ENCODE peak calls at places on chromosomes 4 and X, in five cellular contexts. X is stimulated activated CD4-positive, alpha-beta T cell treated with anti-CD3 and anti-CD28 coated beads, Interleukin-2, amount 100 ng/mL, for 48 hours; C is nephron progenitor cell; T is breast epithelium; R is GM12891. G is an unnamed sample.

GRCh38 chrX:155718964-155719586 is 106.3 kb upstream of the TMLHE start:
- DNase-seq in X (no peak), T (no peak), C (no peak), R (no peak), G (no peak)

GRCh38 chr4:136036744-136037143 is 1495.5 kb downstream of the PCDH18 start:
- DNase-seq in T (no peak), X (no peak), C (no peak), R (no peak), G (no peak)

GRCh38 chr4:24063771-24064170 is 173.9 kb upstream of the PPARGC1A start:
- DNase-seq in R (no peak), T (no peak), C (no peak), X (no peak), G (no peak)

GRCh38 chr4:6834867-6835266 is 52.3 kb downstream of the KIAA0232 start:
- DNase-seq in C (no peak), T (no peak), R (no peak), X (no peak), G (no peak)

GRCh38 chrX:67610282-67610681 is 66.5 kb downstream of the AR start:
- DNase-seq in R (no peak), C (no peak), X (no peak), T (no peak), G (no peak)

GRCh38 chrX:55490974-55491373 is 1.3 kb upstream of the USP51 start:
- DNase-seq in R (no peak), C (no peak), T (no peak), X (no peak), G (peak)

GRCh38 chrX:15739886-15740285 is 1.8 kb downstream of the CA5B start:
- DNase-seq in C (no peak), R (no peak), X (no peak), T (no peak), G (no peak)

GRCh38 chr4:155796031-155796430 is 37.2 kb downstream of the GUCY1B1 start:
- DNase-seq in X (no peak), T (no peak), C (no peak), R (no peak), G (no peak)

GRCh38 chr4:141177171-141177570 is 43.5 kb upstream of the ZNF330 start:
- DNase-seq in T (no peak), X (no peak), C (no peak), R (no peak), G (no peak)

GRCh38 chr4:74886490-74886889 is 46.4 kb upstream of the PARM1 start:
- DNase-seq in R (no peak), C (no peak), X (no peak), T (no peak), G (no peak)

GRCh38 chrX:36434521-36434920 is 515.0 kb downstream of the CFAP47 start:
- DNase-seq in X (no peak), R (no peak), T (no peak), C (no peak), G (no peak)

GRCh38 chr4:4574792-4575191 is 32.9 kb upstream of the STX18 start:
- DNase-seq in C (peak), T (no peak), R (no peak), X (no peak), G (peak)